ENCODE peak calls at places on chromosome X, in nine cellular contexts. Z is CD4-positive, alpha-beta T cell; N is progenitor cell of endocrine pancreas; I is IMR-90; G is chondrocyte; O is NB4; T is PC-3; R is heart left ventricle; H is endothelial cell. W is an unnamed sample.

GRCh38 chrX:41192880-41193279 is 107.6 kb downstream of the USP9X start:
- DNase-seq in Z (no peak), N (no peak), I (no peak), G (no peak), O (no peak), T (no peak), R (no peak), H (no peak), W (no peak)

GRCh38 chrX:151359931-151360871 is 36.8 kb upstream of the VMA21 start:
- DNase-seq in Z (peak; percentile 14), N (peak; percentile 36), I (no peak), G (no peak), O (peak; percentile 30), T (peak; percentile 35), R (no peak), H (peak; percentile 64), W (no peak)

GRCh38 chrX:100980608-100981497 is 11.3 kb downstream of the ARL13A start:
- DNase-seq in Z (no peak), N (no peak), I (peak; percentile 81), G (no peak), O (no peak), T (peak; percentile 85), R (no peak), H (no peak), W (no peak)

GRCh38 chrX:153981771-153982533 is 9.4 kb downstream of the TMEM187 start:
- DNase-seq in Z (peak; percentile 45), N (no peak), I (no peak), G (no peak), O (peak; percentile 93), T (no peak), R (peak; percentile 59), H (no peak), W (no peak)

GRCh38 chrX:56802921-56803848 is 74.1 kb downstream of the NBDY start:
- DNase-seq in Z (peak; percentile 73), N (peak; percentile 25), I (peak; percentile 76), G (no peak), O (peak; percentile 55), T (peak; percentile 73), R (peak; percentile 81), H (peak; percentile 34), W (peak; percentile 81)

GRCh38 chrX:47218280-47218919 is at the start of gene CDK16:
- DNase-seq in Z (peak; percentile 67), N (peak; percentile 75), I (peak; percentile 84), G (peak; percentile 94), O (peak; percentile 83), T (peak; percentile 77), R (peak; percentile 89), H (peak; percentile 63), W (peak; percentile 95)

GRCh38 chrX:24347871-24348270 is 12.6 kb upstream of the SUPT20HL1 start:
- DNase-seq in Z (no peak), N (no peak), I (peak; percentile 8), G (no peak), O (no peak), T (no peak), R (no peak), H (no peak), W (no peak)

GRCh38 chrX:11458175-11458574 is 165.0 kb downstream of the AMELX start:
- DNase-seq in Z (no peak), N (no peak), I (peak; percentile 27), G (no peak), O (no peak), T (peak; percentile 50), R (no peak), H (no peak), W (no peak)

GRCh38 chrX:52426810-52427209 is 58.0 kb downstream of the XAGE2 start:
- DNase-seq in Z (no peak), N (no peak), I (no peak), G (no peak), O (no peak), T (no peak), R (no peak), H (no peak), W (no peak)

GRCh38 chrX:34658316-34658715 is 1.2 kb upstream of the TMEM47 start:
- DNase-seq in Z (no peak), N (no peak), I (peak; percentile 40), G (no peak), O (no peak), T (no peak), R (no peak), H (no peak), W (no peak)

GRCh38 chrX:40085086-40085551 is 12.6 kb downstream of the BCOR start:
- DNase-seq in Z (no peak), N (no peak), I (peak; percentile 86), G (peak; percentile 67), O (no peak), T (peak; percentile 90), R (no peak), H (no peak), W (no peak)

GRCh38 chrX:40323977-40324376 is 226.2 kb upstream of the BCOR start:
- DNase-seq in Z (no peak), N (no peak), I (no peak), G (peak; percentile 32), O (no peak), T (no peak), R (no peak), H (no peak), W (no peak)

GRCh38 chrX:134849390-134849789 is 141.4 kb upstream of the SMIM10 start:
- DNase-seq in Z (no peak), N (no peak), I (peak; percentile 70), G (no peak), O (no peak), T (peak; percentile 55), R (no peak), H (no peak), W (no peak)

GRCh38 chrX:20681691-20682090 is 415.0 kb upstream of the RPS6KA3 start:
- DNase-seq in Z (no peak), N (no peak), I (no peak), G (no peak), O (no peak), T (no peak), R (no peak), H (no peak), W (no peak)

GRCh38 chrX:100819534-100819836 is 706 bp upstream of the CSTF2 start:
- DNase-seq in Z (no peak), N (no peak), I (no peak), G (no peak), O (no peak), T (no peak), R (no peak), H (no peak), W (no peak)

GRCh38 chrX:103396186-103396585 is 19.8 kb downstream of the BEX3 start:
- DNase-seq in Z (no peak), N (no peak), I (peak; percentile 75), G (no peak), O (no peak), T (no peak), R (no peak), H (no peak), W (no peak)

DNA sequence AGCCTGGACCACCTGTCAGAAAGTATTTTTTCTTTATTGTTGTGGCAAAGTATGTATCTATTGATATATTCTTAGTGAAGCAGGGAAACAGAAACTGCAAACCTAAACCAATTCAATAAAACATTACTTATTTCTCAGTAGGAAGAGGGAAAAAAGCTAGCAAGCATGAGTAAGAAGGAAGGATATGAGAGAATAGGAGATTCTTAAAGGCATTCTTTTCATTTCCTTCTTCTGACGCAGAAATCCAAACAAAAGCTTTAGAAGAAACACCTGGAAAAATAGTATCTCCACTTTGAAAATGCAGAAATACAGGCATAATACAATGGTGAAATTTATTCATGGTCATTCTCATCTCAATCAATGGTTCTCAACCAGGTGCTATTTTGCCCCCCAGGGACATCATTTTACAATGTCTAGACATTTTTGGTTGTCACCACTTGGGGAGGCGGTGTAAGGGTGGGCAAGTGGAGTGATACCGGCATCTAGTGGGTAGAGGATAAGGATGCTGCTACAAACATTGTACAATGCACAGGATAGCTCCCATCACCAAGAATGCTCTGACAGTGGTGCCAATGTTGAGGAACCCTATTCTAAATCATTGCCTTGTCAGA is 21.7 kb upstream of the ATXN3L start:
- DNase-seq in Z (no peak), N (no peak), I (peak; percentile 47), G (no peak), O (peak; percentile 2), T (peak; percentile 26), R (no peak), H (no peak), W (no peak)
- TF ChIP-seq CTCF in Z (no peak), N (no peak), I (no peak), G (peak; percentile 29), O (no peak), T (no peak), R (peak; percentile 16), H (no peak), W (peak; percentile 6)

DNA sequence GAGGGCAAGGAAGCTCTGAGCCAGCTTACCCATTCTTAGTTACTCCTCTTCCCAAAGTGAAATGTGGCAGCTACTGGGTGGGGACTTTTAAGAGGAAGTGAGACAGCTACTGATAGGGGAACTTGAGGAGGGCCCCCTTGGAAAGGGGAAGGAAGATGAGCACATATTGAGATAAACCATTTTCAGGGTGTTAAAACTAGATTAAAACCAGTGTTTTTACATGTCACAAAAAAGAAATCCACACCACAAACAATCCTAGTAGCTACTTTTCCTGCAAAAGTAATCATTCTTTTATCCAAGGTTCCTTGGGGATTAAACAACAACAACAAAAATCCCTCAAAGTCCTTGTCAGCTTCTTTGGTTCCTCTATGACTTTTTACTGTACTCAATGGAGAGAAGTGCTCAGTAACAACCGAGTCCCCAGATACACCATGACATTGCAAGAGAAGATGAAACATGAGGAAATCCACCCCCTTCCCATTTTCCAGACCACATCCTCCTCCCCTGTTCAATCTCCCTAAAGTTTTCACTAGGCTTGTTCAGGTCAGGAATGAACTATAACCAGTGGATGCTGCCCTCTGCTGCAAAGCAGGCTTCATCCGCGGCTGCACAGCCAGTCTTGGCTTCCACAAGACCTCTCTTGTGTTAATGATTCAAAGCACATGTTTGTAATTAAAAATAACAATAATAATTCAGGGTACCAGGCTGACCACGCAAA is 113.5 kb upstream of the TMEM164 start:
- DNase-seq in Z (no peak), N (no peak), I (peak; percentile 27), G (no peak), O (peak; percentile 84), T (peak; percentile 25), R (no peak), H (peak; percentile 12), W (no peak)
- TF ChIP-seq CTCF in Z (no peak), N (peak; percentile 40), I (peak; percentile 37), G (peak; percentile 65), O (peak; percentile 38), T (peak; percentile 41), R (peak; percentile 26), H (no peak), W (peak; percentile 51)

DNA sequence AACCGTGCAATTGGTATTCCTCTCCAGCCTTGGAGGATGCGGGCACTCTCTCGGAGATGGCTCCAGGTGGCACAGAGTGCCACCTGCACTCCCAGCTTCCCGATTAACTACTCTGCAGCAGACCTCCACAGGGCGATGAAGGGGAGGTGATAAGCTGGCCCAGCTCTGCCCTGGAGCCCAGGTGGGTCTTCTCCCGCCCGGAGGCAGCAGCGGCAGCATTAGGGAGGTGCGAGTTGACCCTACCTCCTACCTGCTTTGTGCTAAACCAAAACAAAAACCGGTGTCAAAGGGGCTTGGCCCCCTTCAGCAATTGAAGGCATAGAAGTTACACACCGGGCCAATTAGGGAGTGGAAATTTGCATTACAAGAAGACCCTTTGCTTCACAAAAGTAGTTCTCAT is 137.4 kb upstream of the MAMLD1 start:
- DNase-seq in Z (no peak), N (no peak), I (no peak), G (no peak), O (no peak), T (no peak), R (no peak), H (no peak), W (no peak)
- TF ChIP-seq CTCF in Z (no peak), N (no peak), I (no peak), G (no peak), O (no peak), T (no peak), R (no peak), H (no peak), W (no peak)

GRCh38 chrX:98294310-98294709 is 1410.6 kb downstream of the RPA4 start:
- DNase-seq in Z (no peak), N (no peak), I (no peak), G (no peak), O (no peak), T (no peak), R (no peak), H (no peak), W (no peak)
- TF ChIP-seq CTCF in Z (no peak), N (no peak), I (no peak), G (no peak), O (no peak), T (no peak), R (no peak), H (no peak), W (no peak)

W was measured in osteocyte.